ENCODE peak calls at places on chromosomes 16 and 17, in six cellular contexts. E, Y, O, C, P and T are unnamed samples.

GRCh38 chr16:69399361-69399760 is 13.6 kb upstream of the TERF2 start:
- DNase-seq in Y (no peak), P (no peak), C (peak), E (peak), O (no peak), T (no peak)

GRCh38 chr17:43983196-43983514 is 21.3 kb upstream of the NAGS start:
- DNase-seq in O (no peak), C (no peak), P (no peak), E (no peak), Y (no peak), T (no peak)

GRCh38 chr16:12317121-12317810 is 340.7 kb downstream of the SNX29 start:
- DNase-seq in P (no peak), O (no peak), E (no peak), C (no peak), Y (no peak), T (no peak)

GRCh38 chr16:56879276-56879675 is 14.3 kb downstream of the SLC12A3 start:
- DNase-seq in O (no peak), E (no peak), P (no peak), Y (no peak), C (no peak), T (no peak)

GRCh38 chr16:87375426-87376135 is 8.0 kb downstream of the FBXO31 start:
- DNase-seq in P (peak), E (no peak), O (no peak), Y (no peak), C (peak), T (peak)

GRCh38 chr17:9969301-9969935 is 64.3 kb upstream of the RCVRN start:
- DNase-seq in C (no peak), E (no peak), P (no peak), Y (no peak), O (no peak), T (no peak)

GRCh38 chr16:75273054-75273925 is 21.9 kb upstream of the BCAR1 start:
- DNase-seq in Y (no peak), P (peak), E (peak), C (peak), O (no peak), T (peak)

GRCh38 chr17:33163827-33164555 is 129.1 kb downstream of the ASIC2 start:
- DNase-seq in P (no peak), Y (no peak), O (no peak), E (no peak), C (no peak), T (peak)

GRCh38 chr16:75246504-75247205 is 4.8 kb downstream of the BCAR1 start:
- DNase-seq in P (no peak), O (no peak), E (peak), C (peak), Y (no peak), T (no peak)

GRCh38 chr17:10314332-10314731 is 58.5 kb downstream of the MYH13 start:
- DNase-seq in P (no peak), Y (no peak), O (no peak), E (no peak), C (no peak), T (no peak)

GRCh38 chr17:36016555-36016954 is 1.2 kb downstream of the CCL23 start:
- DNase-seq in E (no peak), O (no peak), Y (no peak), C (no peak), P (no peak), T (no peak)

GRCh38 chr16:57993897-57994296 is 6.6 kb downstream of the ZNF319 start:
- DNase-seq in Y (no peak), O (no peak), C (no peak), P (no peak), E (no peak), T (no peak)

GRCh38 chr16:21183995-21184394 is 25.5 kb downstream of the LDAF1 start:
- DNase-seq in O (no peak), C (no peak), E (no peak), P (no peak), Y (no peak), T (no peak)

GRCh38 chr16:14003119-14003570 is 68.0 kb upstream of the MRTFB start:
- DNase-seq in Y (peak), C (peak), O (no peak), P (peak), E (peak), T (peak)

GRCh38 chr16:84648595-84649510 is 542 bp downstream of the KLHL36 start:
- DNase-seq in P (no peak), Y (peak), O (no peak), C (peak), E (no peak), T (no peak)

GRCh38 chr16:68200120-68200783 is 35.7 kb downstream of the ESRP2 start:
- DNase-seq in Y (no peak), E (peak), O (no peak), C (peak), P (peak), T (peak)

GRCh38 chr17:56203430-56203829 is 50.2 kb downstream of the ANKFN1 start:
- DNase-seq in Y (no peak), C (peak), O (no peak), P (peak), E (peak), T (peak)

GRCh38 chr16:74275031-74275636 is 21.5 kb upstream of the PSMD7 start:
- DNase-seq in C (peak), O (no peak), Y (no peak), P (peak), E (peak), T (no peak)

GRCh38 chr16:72987480-72987901 is 60.4 kb downstream of the ZFHX3 start:
- DNase-seq in C (no peak), O (no peak), P (no peak), E (no peak), Y (no peak), T (peak)

GRCh38 chr16:47848481-47849109 is 307.2 kb downstream of the ABCC12 start:
- DNase-seq in C (peak), P (no peak), Y (no peak), O (no peak), E (no peak), T (peak)

GRCh38 chr17:48757524-48757961 is 29.0 kb upstream of the HOXB13 start:
- DNase-seq in Y (no peak), O (no peak), E (no peak), P (peak), C (peak), T (no peak)

GRCh38 chr17:77439382-77440013 is 298.7 kb downstream of the SEC14L1 start:
- DNase-seq in E (no peak), P (no peak), O (no peak), C (no peak), Y (no peak), T (no peak)

GRCh38 chr17:79204261-79204660 is 129.6 kb downstream of the ENGASE start:
- DNase-seq in O (no peak), Y (no peak), P (no peak), E (no peak), C (no peak), T (no peak)

GRCh38 chr17:74554909-74555308 is 9.0 kb upstream of the CD300C start:
- DNase-seq in P (no peak), O (no peak), E (no peak), C (no peak), Y (no peak), T (no peak)

GRCh38 chr16:13936596-13937081 is 16.7 kb downstream of the ERCC4 start:
- DNase-seq in Y (no peak), C (peak), E (peak), P (peak), O (no peak), T (peak)